ENCODE peak calls at places on chromosomes 1 and 21, in ten cellular contexts. I, O, J, B, S, P, T, C, L and Y are unnamed samples.

GRCh38 chr21:32817206-32817605 is 45.7 kb upstream of the PAXBP1 start:
- DNase-seq in T (no peak), B (no peak), S (no peak), O (no peak), P (no peak), I (no peak), C (peak; percentile 64), L (no peak), J (no peak), Y (no peak)

GRCh38 chr21:43188712-43189151 is 19.9 kb downstream of the CRYAA start:
- DNase-seq in L (no peak), O (peak; percentile 81), C (peak; percentile 47), P (no peak), T (peak; percentile 41), B (no peak), S (peak; percentile 51), J (no peak), I (peak; percentile 58), Y (no peak)

GRCh38 chr1:237084399-237085077 is 42.6 kb downstream of the RYR2 start:
- DNase-seq in J (no peak), T (no peak), B (no peak), P (no peak), I (no peak), C (no peak), S (no peak), L (no peak), O (no peak), Y (no peak)

GRCh38 chr1:47184090-47184735 is 5.6 kb downstream of the PDZK1IP1 start:
- DNase-seq in S (no peak), P (no peak), B (no peak), L (no peak), T (no peak), C (no peak), J (no peak), O (peak; percentile 21), I (no peak), Y (no peak)

GRCh38 chr1:226691257-226691656 is 47.8 kb downstream of the ITPKB start:
- DNase-seq in O (no peak), S (no peak), P (no peak), L (no peak), I (no peak), T (no peak), J (no peak), B (no peak), C (no peak), Y (peak; percentile 50)

GRCh38 chr1:62993844-62994243 is 209.9 kb downstream of the ATG4C start:
- DNase-seq in B (no peak), L (no peak), C (no peak), J (no peak), P (no peak), T (no peak), S (no peak), I (no peak), O (no peak), Y (no peak)

GRCh38 chr1:92317836-92318493 is 19.1 kb downstream of the RPAP2 start:
- DNase-seq in O (no peak), J (no peak), P (no peak), S (no peak), T (no peak), I (no peak), C (no peak), L (no peak), B (no peak), Y (peak; percentile 53)

GRCh38 chr1:10897321-10897980 is 101.0 kb upstream of the CASZ1 start:
- DNase-seq in L (no peak), P (no peak), O (no peak), T (no peak), J (no peak), C (no peak), I (peak; percentile 28), B (no peak), S (no peak), Y (no peak)

GRCh38 chr1:109391161-109391556 is 6.6 kb downstream of the SORT1 start:
- DNase-seq in J (peak; percentile 32), I (no peak), T (no peak), B (no peak), C (no peak), S (no peak), L (peak; percentile 61), P (no peak), O (no peak), Y (no peak)

GRCh38 chr1:103516693-103517092 is 8.8 kb upstream of the RNPC3 start:
- DNase-seq in O (no peak), S (no peak), P (no peak), C (no peak), L (peak; percentile 64), J (peak; percentile 80), T (no peak), I (no peak), B (peak; percentile 73), Y (no peak)

GRCh38 chr1:225931270-225932129 is 7.5 kb upstream of the PYCR2 start:
- DNase-seq in T (no peak), S (no peak), I (no peak), C (no peak), P (no peak), O (no peak), L (no peak), B (no peak), J (no peak), Y (no peak)

GRCh38 chr1:165703648-165704047 is 5.3 kb upstream of the ALDH9A1 start:
- DNase-seq in C (no peak), B (no peak), P (no peak), T (no peak), I (no peak), L (no peak), J (no peak), S (no peak), O (no peak), Y (no peak)

GRCh38 chr1:165696625-165697100 is 1.7 kb downstream of the ALDH9A1 start:
- DNase-seq in I (no peak), O (no peak), J (peak; percentile 91), T (no peak), L (peak; percentile 89), C (peak; percentile 48), S (no peak), B (no peak), P (no peak), Y (no peak)

GRCh38 chr1:165697881-165698842 is at the start of gene ALDH9A1:
- DNase-seq in T (peak; percentile 92), S (peak; percentile 92), J (peak; percentile 72), P (peak; percentile 93), O (peak; percentile 96), I (peak; percentile 95), L (peak; percentile 76), C (peak; percentile 83), B (peak; percentile 33), Y (peak; percentile 84)

GRCh38 chr1:165697491-165697880 is 876 bp downstream of the ALDH9A1 start:
- DNase-seq in J (peak; percentile 6), P (no peak), O (no peak), L (no peak), B (no peak), I (no peak), S (no peak), T (no peak), C (no peak), Y (no peak)

DNA sequence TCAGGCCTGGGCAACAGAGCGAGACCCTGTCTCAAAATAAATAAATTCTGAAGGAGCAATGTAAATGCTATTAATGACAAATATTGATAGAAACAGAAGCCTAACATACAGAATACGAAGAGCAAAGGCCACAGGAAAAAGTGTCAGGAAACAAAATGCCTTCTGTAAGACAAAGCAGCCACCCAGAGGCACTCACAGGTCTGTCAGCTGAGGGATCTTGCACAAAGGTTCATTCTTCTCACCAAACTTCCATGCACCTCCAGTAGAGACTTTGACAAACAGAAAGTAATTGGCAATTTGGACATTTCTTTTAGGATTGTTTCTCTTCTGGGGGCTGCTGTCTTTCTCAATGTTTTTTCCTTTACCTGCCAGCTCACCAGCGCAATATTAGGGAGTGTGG is 1.2 kb upstream of the ALDH9A1 start:
- DNase-seq in P (no peak), T (no peak), J (no peak), S (no peak), I (no peak), O (no peak), C (no peak), B (no peak), L (no peak), Y (no peak)
- H3K4me3 ChIP-seq in P (no peak overlapping the region), T (no peak overlapping the region), J (no peak overlapping the region), S (no peak overlapping the region), I (no peak overlapping the region), O (no peak overlapping the region), C (no peak overlapping the region), B (no peak overlapping the region), L (no peak overlapping the region), Y (no peak overlapping the region)

DNA sequence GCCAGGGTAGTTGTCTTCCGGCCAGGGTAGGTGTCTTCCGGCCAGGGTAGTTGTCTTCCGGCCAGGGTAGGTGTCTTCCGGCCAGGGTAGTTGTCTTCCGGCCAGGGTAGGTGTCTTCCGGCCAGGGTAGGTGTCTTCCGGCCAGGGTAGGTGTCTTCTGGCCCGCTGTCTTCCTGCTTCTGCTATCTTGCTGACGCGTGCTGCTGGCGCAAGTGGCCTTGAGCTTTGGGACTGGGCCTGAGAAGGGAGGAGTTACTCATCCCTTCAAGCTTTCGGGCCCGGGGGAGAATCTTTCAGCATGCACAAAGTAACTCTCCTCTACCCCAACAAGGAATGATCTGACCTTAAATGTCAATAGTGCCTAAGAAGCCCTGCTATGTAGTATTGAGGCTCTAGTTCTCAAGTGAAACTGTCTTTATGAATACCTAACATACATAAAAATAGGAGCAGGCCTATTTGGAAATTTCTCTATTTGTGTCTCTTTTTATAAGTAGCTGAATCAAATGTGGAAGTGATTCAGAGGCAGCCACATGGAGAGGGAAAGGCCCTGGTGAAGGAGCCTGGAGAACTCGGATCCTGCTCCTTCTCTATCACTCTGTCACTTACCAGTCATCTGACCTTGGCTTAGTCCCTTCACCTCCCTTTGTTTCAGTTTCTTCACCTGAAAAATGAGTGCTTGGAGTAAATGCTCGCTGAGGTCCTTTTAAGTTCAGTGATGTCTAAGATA is 65.6 kb downstream of the RGL1 start:
- DNase-seq in I (peak; percentile 75), P (peak; percentile 80), J (no peak), O (peak; percentile 88), L (peak; percentile 39), C (peak; percentile 27), T (peak; percentile 87), S (peak; percentile 62), B (no peak), Y (no peak)
- H3K4me1 ChIP-seq in I (peaks cover 35% of the 10 kb centered on the region), P (peaks cover 31% of the 10 kb centered on the region), J (peaks cover 15% of the 10 kb centered on the region), O (no peaks in the 10 kb centered on the region), L (peaks cover 9% of the 10 kb centered on the region), C (peaks cover 23% of the 10 kb centered on the region), T (peaks cover 20% of the 10 kb centered on the region), S (peaks cover 62% of the 10 kb centered on the region), B (no peaks in the 10 kb centered on the region), Y (peaks cover 17% of the 10 kb centered on the region)

DNA sequence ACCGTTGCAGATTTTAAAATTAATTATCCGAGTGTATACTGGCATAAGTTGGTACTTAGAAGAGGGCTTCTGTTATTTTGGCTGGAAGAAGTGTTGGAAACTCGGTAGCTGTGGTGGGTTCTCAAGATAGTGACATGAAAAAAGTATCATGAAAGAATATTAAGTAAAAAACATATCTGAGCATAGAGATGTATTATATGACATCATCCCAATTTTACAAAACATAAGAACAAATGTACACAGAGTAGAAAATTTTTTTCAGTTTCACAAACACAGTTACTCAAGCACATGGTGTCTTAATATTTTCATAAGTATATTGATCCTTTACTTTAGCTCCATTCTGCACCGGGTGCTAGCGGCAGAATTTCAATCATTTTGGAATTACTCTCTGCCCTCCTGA is 691 bp downstream of the IFI16 start:
- DNase-seq in T (no peak), J (no peak), I (no peak), C (no peak), P (no peak), B (no peak), O (no peak), L (no peak), S (no peak), Y (no peak)
- H3K4me3 ChIP-seq in T (peak overlapping the region; percentile 44), J (peak overlapping the region; percentile 79), I (peak overlapping the region; percentile 43), C (no peak overlapping the region), P (peak overlapping the region; percentile 67), B (peak overlapping the region; percentile 89), O (peak overlapping the region; percentile 97), L (peak overlapping the region; percentile 90), S (peak overlapping the region; percentile 61), Y (peak overlapping the region; percentile 87)

GRCh38 chr1:89657886-89658285 is 25.0 kb downstream of the LRRC8C start:
- DNase-seq in T (no peak), B (no peak), C (no peak), S (no peak), O (no peak), L (peak; percentile 51), J (no peak), P (no peak), I (no peak), Y (peak; percentile 52)
- H3K4me1 ChIP-seq in T (peaks cover 7% of the 10 kb centered on the region), B (no peaks in the 10 kb centered on the region), C (no peaks in the 10 kb centered on the region), S (peaks cover 63% of the 10 kb centered on the region), O (no peaks in the 10 kb centered on the region), L (peaks cover 7% of the 10 kb centered on the region), J (no peaks in the 10 kb centered on the region), P (peaks cover 6% of the 10 kb centered on the region), I (peaks cover 21% of the 10 kb centered on the region), Y (peaks cover 75% of the 10 kb centered on the region)